ENCODE peak calls at places on chromosomes 5 and 9, in six cellular contexts. J is transverse colon, G is endodermal cell, R is HepG2, F is astrocyte of the spinal cord, P is IMR-90. U is an unnamed sample.

GRCh38 chr9:124256517-124257069 is 1.2 kb upstream of the NEK6 start:
- DNase-seq in J (peak), G (peak), R (peak), F (peak), P (peak), U (no peak)

GRCh38 chr5:144368556-144368955 is 197.9 kb downstream of the KCTD16 start:
- DNase-seq in J (no peak), G (no peak), R (no peak), F (peak), P (peak), U (no peak)

GRCh38 chr5:172971482-172971881 is 12.1 kb upstream of the ATP6V0E1 start:
- DNase-seq in J (no peak), G (no peak), R (no peak), F (no peak), P (no peak), U (no peak)

GRCh38 chr5:138647261-138647788 is 72.1 kb upstream of the HSPA9 start:
- DNase-seq in J (no peak), G (no peak), R (no peak), F (no peak), P (peak), U (no peak)

GRCh38 chr5:154461531-154461930 is 15.7 kb downstream of the SAP30L start:
- DNase-seq in J (no peak), G (peak), R (no peak), F (no peak), P (peak), U (no peak)

GRCh38 chr5:148909766-148910165 is 83.4 kb downstream of the ADRB2 start:
- DNase-seq in J (peak), G (peak), R (no peak), F (no peak), P (no peak), U (no peak)

GRCh38 chr9:105053209-105053652 is 125.3 kb upstream of the ABCA1 start:
- DNase-seq in J (no peak), G (no peak), R (no peak), F (peak), P (peak), U (no peak)

GRCh38 chr5:141051526-141051876 is 327 bp downstream of the PCDHB1 start:
- DNase-seq in J (no peak), G (peak), R (no peak), F (no peak), P (no peak), U (no peak)

GRCh38 chr9:16612627-16613026 is 257.8 kb downstream of the BNC2 start:
- DNase-seq in J (no peak), G (no peak), R (no peak), F (no peak), P (peak), U (no peak)

GRCh38 chr5:57316798-57317327 is 143.0 kb downstream of the GPBP1 start:
- DNase-seq in J (peak), G (no peak), R (no peak), F (peak), P (peak), U (peak)

GRCh38 chr9:123550797-123551196 is 194.8 kb downstream of the CRB2 start:
- DNase-seq in J (no peak), G (peak), R (no peak), F (no peak), P (no peak), U (no peak)

GRCh38 chr9:71146511-71146910 is 25.1 kb upstream of the TRPM3 start:
- DNase-seq in J (no peak), G (no peak), R (no peak), F (no peak), P (no peak), U (no peak)

GRCh38 chr5:139565411-139566305 is 4.5 kb downstream of the UBE2D2 start:
- DNase-seq in J (peak), G (no peak), R (no peak), F (peak), P (peak), U (no peak)

GRCh38 chr5:176387384-176387925 is 943 bp downstream of the NOP16 start:
- DNase-seq in J (no peak), G (no peak), R (no peak), F (no peak), P (no peak), U (no peak)

GRCh38 chr9:14752871-14753270 is 30.3 kb upstream of the CER1 start:
- DNase-seq in J (no peak), G (no peak), R (no peak), F (no peak), P (no peak), U (no peak)

DNA sequence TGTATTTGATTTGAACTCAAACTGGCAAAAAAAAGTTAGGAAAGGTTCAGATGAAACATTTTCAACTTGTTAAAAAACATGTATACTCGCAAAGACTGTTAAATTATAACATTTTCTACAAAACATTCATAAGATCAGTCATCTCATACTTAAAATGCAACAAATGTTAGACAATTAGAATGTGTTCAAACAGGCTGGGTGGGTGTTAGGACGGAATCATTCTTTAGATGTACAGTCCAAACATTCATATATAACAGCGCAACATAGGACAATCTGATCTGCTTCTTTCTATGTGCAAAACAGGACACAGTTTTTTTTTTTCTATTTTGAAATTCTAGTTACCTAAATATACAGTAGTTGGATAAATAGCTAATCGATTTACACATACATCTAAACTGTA is 22.2 kb downstream of the IL4 start:
- DNase-seq in J (no peak), G (no peak), R (no peak), F (no peak), P (no peak), U (no peak)
- TF ChIP-seq CTCF in J (no peak), G (no peak), R (no peak), F (no peak), P (no peak), U (no peak)

DNA sequence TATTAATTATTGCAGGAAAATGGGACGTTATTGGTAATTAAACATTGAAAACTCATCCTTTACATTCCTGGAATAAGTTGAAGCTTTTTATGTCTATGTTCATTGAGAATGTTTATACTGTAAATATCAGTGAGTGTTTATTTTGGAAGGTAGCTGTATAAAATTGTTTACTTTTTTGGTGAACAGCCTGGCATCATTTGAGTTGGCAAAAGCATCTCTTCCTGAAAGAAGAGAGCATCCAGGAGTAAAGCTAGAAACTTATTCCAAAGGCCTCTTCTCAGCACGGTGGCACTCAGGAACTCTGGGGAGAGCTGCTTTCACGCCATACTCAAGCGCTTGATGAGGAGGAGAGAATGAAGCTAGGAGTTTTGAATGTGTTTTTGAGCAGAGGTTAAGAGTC is 79.9 kb downstream of the GAPVD1 start:
- DNase-seq in J (no peak), G (no peak), R (no peak), F (no peak), P (no peak), U (no peak)
- H3K4me3 ChIP-seq in J (no peak), G (no peak), R (no peak), F (no peak), P (no peak), U (no peak)

DNA sequence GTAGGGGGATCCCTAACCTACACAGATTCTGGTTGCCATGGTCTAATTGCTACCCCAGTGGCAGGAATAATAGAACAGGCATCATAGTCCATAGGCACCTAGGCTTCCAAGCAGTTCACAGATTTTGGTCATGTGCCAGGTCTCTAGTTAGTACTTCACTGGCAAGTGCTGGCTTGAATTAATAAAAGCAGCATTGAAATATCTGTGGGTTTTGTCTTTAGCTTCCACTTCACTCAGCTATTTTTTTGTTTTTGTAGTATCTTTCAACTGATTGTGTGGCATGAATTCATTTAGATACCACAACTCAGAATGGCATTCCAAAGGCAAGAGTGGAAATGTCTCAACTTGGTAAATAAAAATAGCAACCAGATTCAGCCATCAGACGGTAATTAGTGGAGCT is 27.9 kb upstream of the ITGA2 start:
- DNase-seq in J (no peak), G (no peak), R (no peak), F (no peak), P (no peak), U (no peak)
- TF ChIP-seq CTCF in J (no peak), G (no peak), R (no peak), F (no peak), P (no peak), U (no peak)

GRCh38 chr5:17282283-17283120 is 65.1 kb downstream of the BASP1 start:
- DNase-seq in J (peak), G (no peak), R (no peak), F (no peak), P (no peak), U (no peak)
- H3K4me3 ChIP-seq in J (no peak), G (no peak), R (no peak), F (no peak), P (no peak), U (no peak)

GRCh38 chr5:73215891-73216610 is 43.1 kb downstream of the TMEM174 start:
- DNase-seq in J (peak), G (peak), R (peak), F (peak), P (peak), U (peak)

GRCh38 chr5:73214921-73215490 is 42.0 kb downstream of the TMEM174 start:
- DNase-seq in J (no peak), G (peak), R (no peak), F (no peak), P (no peak), U (no peak)

GRCh38 chr5:73222173-73222572 is 49.2 kb downstream of the TMEM174 start:
- DNase-seq in J (no peak), G (no peak), R (no peak), F (no peak), P (no peak), U (no peak)

GRCh38 chr5:73215525-73215890 is 42.5 kb downstream of the TMEM174 start:
- DNase-seq in J (no peak), G (no peak), R (no peak), F (no peak), P (no peak), U (no peak)

GRCh38 chr5:73218552-73219171 is 45.7 kb downstream of the TMEM174 start:
- DNase-seq in J (no peak), G (peak), R (no peak), F (peak), P (peak), U (peak)
- TF ChIP-seq CTCF in J (peak), G (peak), R (no peak), F (peak), P (peak), U (peak)

GRCh38 chr5:178577376-178577839 is 12.8 kb downstream of the COL23A1 start:
- DNase-seq in J (no peak), G (peak), R (no peak), F (no peak), P (no peak), U (no peak)

GRCh38 chr5:178573216-178573615 is 17.0 kb downstream of the COL23A1 start:
- DNase-seq in J (no peak), G (peak), R (no peak), F (no peak), P (no peak), U (no peak)

GRCh38 chr5:178580556-178580955 is 9.6 kb downstream of the COL23A1 start:
- DNase-seq in J (no peak), G (no peak), R (no peak), F (no peak), P (no peak), U (no peak)

GRCh38 chr5:178577944-178578343 is 12.2 kb downstream of the COL23A1 start:
- DNase-seq in J (no peak), G (peak), R (no peak), F (no peak), P (no peak), U (no peak)

GRCh38 chr5:178576591-178577351 is 13.4 kb downstream of the COL23A1 start:
- DNase-seq in J (no peak), G (peak), R (no peak), F (no peak), P (no peak), U (no peak)
- H3K4me3 ChIP-seq in J (peak), G (peak), R (no peak), F (no peak), P (no peak), U (no peak)

DNA sequence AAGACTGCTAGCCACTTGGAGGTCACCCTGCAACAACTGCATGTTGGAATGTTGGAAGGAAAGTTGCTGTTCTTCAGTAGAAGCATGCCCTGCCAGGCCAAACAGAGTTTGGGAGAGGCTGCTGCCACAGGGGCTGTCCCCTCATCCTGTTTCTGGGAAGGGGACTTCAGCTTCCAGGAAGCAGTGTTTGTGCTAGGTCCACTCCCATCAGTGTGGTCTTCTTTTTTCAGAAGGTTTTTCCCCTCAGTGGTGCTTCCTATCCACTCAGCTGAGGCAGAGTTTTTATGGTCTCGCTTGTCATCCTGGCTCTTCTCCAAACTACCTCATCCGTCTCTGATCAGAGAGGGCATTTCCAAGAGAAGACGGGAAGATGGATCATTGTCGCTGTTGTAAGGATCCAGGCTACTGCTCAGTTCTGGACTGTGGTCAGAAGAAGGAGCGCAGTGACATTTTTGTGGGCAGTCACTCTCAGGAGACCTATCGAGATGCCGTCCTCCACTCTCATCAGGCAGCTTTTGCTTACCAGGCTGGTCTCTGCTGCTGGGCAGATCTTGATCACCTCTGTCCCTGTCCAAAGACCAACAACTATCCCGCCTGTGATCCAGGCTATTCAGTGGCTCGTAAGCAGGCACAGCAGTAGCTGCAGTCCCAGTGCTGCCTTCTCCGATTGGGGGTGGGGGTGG is 97.8 kb upstream of the C5orf63 start:
- DNase-seq in J (no peak), G (no peak), R (no peak), F (no peak), P (no peak), U (no peak)
- TF ChIP-seq CTCF in J (no peak), G (no peak), R (no peak), F (no peak), P (no peak), U (no peak)

GRCh38 chr5:927172-928015 is 34.7 kb downstream of the TRIP13 start:
- DNase-seq in J (no peak), G (no peak), R (no peak), F (no peak), P (no peak), U (no peak)
- H3K4me3 ChIP-seq in J (peak), G (no peak), R (no peak), F (no peak), P (no peak), U (no peak)

DNA sequence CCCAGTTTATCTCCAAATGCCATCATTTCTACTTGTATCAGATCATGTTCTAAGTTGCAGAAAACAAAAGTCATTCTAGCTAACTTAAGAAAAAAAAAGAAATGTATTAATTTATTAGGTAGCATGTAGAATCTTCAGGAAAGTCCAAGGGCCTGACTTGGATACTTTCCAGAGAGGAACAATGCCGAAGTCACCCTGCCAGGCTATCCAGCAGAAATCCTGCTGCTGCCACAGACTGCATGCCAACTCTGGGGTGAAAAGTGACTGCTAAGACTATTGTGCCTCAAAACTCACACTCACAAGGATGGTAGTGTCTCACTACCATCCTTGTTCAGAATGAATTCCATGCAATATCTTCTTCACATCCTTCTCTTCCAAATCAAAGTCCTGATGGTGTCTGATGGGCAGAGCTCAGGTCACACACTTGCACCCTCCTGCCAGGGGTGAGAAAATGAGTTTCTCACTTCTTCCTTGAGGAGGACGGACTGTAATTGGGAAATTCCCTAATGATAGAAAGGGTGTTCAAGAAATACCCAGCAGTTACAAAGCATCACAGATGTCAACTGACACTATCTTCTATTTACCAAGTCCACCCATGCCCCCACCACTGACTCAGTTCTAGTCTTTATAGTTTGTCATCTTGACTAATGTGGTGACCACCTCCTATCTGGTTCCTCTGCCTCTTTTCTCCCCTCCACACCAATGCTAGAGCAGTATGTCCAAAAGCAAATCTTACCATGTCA is 279.4 kb downstream of the CWC27 start:
- DNase-seq in J (no peak), G (no peak), R (no peak), F (no peak), P (no peak), U (no peak)
- TF ChIP-seq CTCF in J (no peak), G (no peak), R (no peak), F (no peak), P (no peak), U (no peak)

U was measured in AG04450.